ENCODE peak calls at places on chromosomes 2 and 18, in seven cellular contexts. One of them, this sample, is unnamed.

GRCh38 chr2:191056218-191056617 is 42.2 kb upstream of the STAT1 start:
- DNase-seq in A549: no peak
- DNase-seq in fibroblast of the aortic adventitia: no peak
- DNase-seq in suprapubic skin: no peak
- DNase-seq in hepatocyte: no peak
- DNase-seq in heart left ventricle: no peak
- DNase-seq in cardiac muscle cell: no peak
- DNase-seq in this sample: peak

GRCh38 chr2:119579457-119580295 is 35.4 kb downstream of the CFAP221 start:
- DNase-seq in A549: no peak
- DNase-seq in fibroblast of the aortic adventitia: no peak
- DNase-seq in suprapubic skin: no peak
- DNase-seq in hepatocyte: peak
- DNase-seq in heart left ventricle: no peak
- DNase-seq in cardiac muscle cell: no peak
- DNase-seq in this sample: no peak

GRCh38 chr2:38828460-38828859 is 47.3 kb downstream of the DHX57 start:
- DNase-seq in A549: no peak
- DNase-seq in fibroblast of the aortic adventitia: no peak
- DNase-seq in suprapubic skin: no peak
- DNase-seq in hepatocyte: no peak
- DNase-seq in heart left ventricle: no peak
- DNase-seq in cardiac muscle cell: no peak
- DNase-seq in this sample: no peak

GRCh38 chr2:156810094-156810493 is 373.9 kb downstream of the GPD2 start:
- DNase-seq in A549: no peak
- DNase-seq in fibroblast of the aortic adventitia: no peak
- DNase-seq in suprapubic skin: no peak
- DNase-seq in hepatocyte: no peak
- DNase-seq in heart left ventricle: no peak
- DNase-seq in cardiac muscle cell: no peak
- DNase-seq in this sample: no peak

GRCh38 chr2:162245737-162246136 is 2.5 kb upstream of the FAP start:
- DNase-seq in A549: no peak
- DNase-seq in fibroblast of the aortic adventitia: peak
- DNase-seq in suprapubic skin: no peak
- DNase-seq in hepatocyte: peak
- DNase-seq in heart left ventricle: no peak
- DNase-seq in cardiac muscle cell: peak
- DNase-seq in this sample: no peak

GRCh38 chr2:5691659-5692529 is at the start of gene SOX11:
- DNase-seq in A549: no peak
- DNase-seq in fibroblast of the aortic adventitia: no peak
- DNase-seq in suprapubic skin: no peak
- DNase-seq in hepatocyte: peak
- DNase-seq in heart left ventricle: no peak
- DNase-seq in cardiac muscle cell: peak
- DNase-seq in this sample: peak

GRCh38 chr2:48715042-48715899 is 40.3 kb downstream of the LHCGR start:
- DNase-seq in A549: peak
- DNase-seq in fibroblast of the aortic adventitia: peak
- DNase-seq in suprapubic skin: no peak
- DNase-seq in hepatocyte: peak
- DNase-seq in heart left ventricle: no peak
- DNase-seq in cardiac muscle cell: peak
- DNase-seq in this sample: no peak

GRCh38 chr2:138430181-138430580 is 71.4 kb upstream of the SPOPL start:
- DNase-seq in A549: no peak
- DNase-seq in fibroblast of the aortic adventitia: no peak
- DNase-seq in suprapubic skin: no peak
- DNase-seq in hepatocyte: no peak
- DNase-seq in heart left ventricle: no peak
- DNase-seq in cardiac muscle cell: no peak
- DNase-seq in this sample: no peak

GRCh38 chr18:28512357-28512756 is 335.4 kb upstream of the CDH2 start:
- DNase-seq in A549: no peak
- DNase-seq in fibroblast of the aortic adventitia: peak
- DNase-seq in suprapubic skin: no peak
- DNase-seq in hepatocyte: no peak
- DNase-seq in heart left ventricle: no peak
- DNase-seq in cardiac muscle cell: peak
- DNase-seq in this sample: no peak

GRCh38 chr2:86010083-86010482 is 95.6 kb downstream of the POLR1A start:
- DNase-seq in A549: no peak
- DNase-seq in fibroblast of the aortic adventitia: no peak
- DNase-seq in suprapubic skin: no peak
- DNase-seq in hepatocyte: no peak
- DNase-seq in heart left ventricle: no peak
- DNase-seq in cardiac muscle cell: no peak
- DNase-seq in this sample: no peak

GRCh38 chr18:24656571-24656971 is 196.1 kb downstream of the HRH4 start:
- DNase-seq in A549: no peak
- DNase-seq in fibroblast of the aortic adventitia: no peak
- DNase-seq in suprapubic skin: no peak
- DNase-seq in hepatocyte: no peak
- DNase-seq in heart left ventricle: no peak
- DNase-seq in cardiac muscle cell: peak
- DNase-seq in this sample: no peak

GRCh38 chr2:85539361-85540130 is 578 bp downstream of the MAT2A start:
- DNase-seq in A549: peak
- DNase-seq in fibroblast of the aortic adventitia: peak
- DNase-seq in suprapubic skin: peak
- DNase-seq in hepatocyte: peak
- DNase-seq in heart left ventricle: peak
- DNase-seq in cardiac muscle cell: peak
- DNase-seq in this sample: peak

GRCh38 chr2:230230087-230230486 is 4.6 kb downstream of the SP140 start:
- DNase-seq in A549: no peak
- DNase-seq in fibroblast of the aortic adventitia: peak
- DNase-seq in suprapubic skin: no peak
- DNase-seq in hepatocyte: no peak
- DNase-seq in heart left ventricle: no peak
- DNase-seq in cardiac muscle cell: peak
- DNase-seq in this sample: no peak

GRCh38 chr2:45610281-45611019 is 617 bp downstream of the SRBD1 start:
- DNase-seq in A549: peak
- DNase-seq in fibroblast of the aortic adventitia: peak
- DNase-seq in suprapubic skin: peak
- DNase-seq in hepatocyte: peak
- DNase-seq in heart left ventricle: peak
- DNase-seq in cardiac muscle cell: peak
- DNase-seq in this sample: peak

GRCh38 chr2:119005081-119005480 is 63.1 kb downstream of the MARCO start:
- DNase-seq in A549: no peak
- DNase-seq in fibroblast of the aortic adventitia: no peak
- DNase-seq in suprapubic skin: no peak
- DNase-seq in hepatocyte: no peak
- DNase-seq in heart left ventricle: no peak
- DNase-seq in cardiac muscle cell: no peak
- DNase-seq in this sample: no peak

GRCh38 chr18:51278045-51278649 is 80.7 kb upstream of the MEX3C start:
- DNase-seq in A549: peak
- DNase-seq in fibroblast of the aortic adventitia: peak
- DNase-seq in suprapubic skin: no peak
- DNase-seq in hepatocyte: peak
- DNase-seq in heart left ventricle: no peak
- DNase-seq in cardiac muscle cell: peak
- DNase-seq in this sample: peak

GRCh38 chr2:72271276-72271614 is 123.6 kb upstream of the CYP26B1 start:
- DNase-seq in A549: peak
- DNase-seq in fibroblast of the aortic adventitia: no peak
- DNase-seq in suprapubic skin: no peak
- DNase-seq in hepatocyte: no peak
- DNase-seq in heart left ventricle: no peak
- DNase-seq in cardiac muscle cell: no peak
- DNase-seq in this sample: no peak

GRCh38 chr2:150296795-150297546 is 190.5 kb downstream of the RND3 start:
- DNase-seq in A549: peak
- DNase-seq in fibroblast of the aortic adventitia: peak
- DNase-seq in suprapubic skin: no peak
- DNase-seq in hepatocyte: no peak
- DNase-seq in heart left ventricle: no peak
- DNase-seq in cardiac muscle cell: peak
- DNase-seq in this sample: no peak

GRCh38 chr2:166230724-166231070 is 102.9 kb upstream of the SCN1A start:
- DNase-seq in A549: no peak
- DNase-seq in fibroblast of the aortic adventitia: no peak
- DNase-seq in suprapubic skin: no peak
- DNase-seq in hepatocyte: no peak
- DNase-seq in heart left ventricle: no peak
- DNase-seq in cardiac muscle cell: no peak
- DNase-seq in this sample: no peak

GRCh38 chr2:205772983-205773382 is 90.7 kb downstream of the NRP2 start:
- DNase-seq in A549: no peak
- DNase-seq in fibroblast of the aortic adventitia: no peak
- DNase-seq in suprapubic skin: no peak
- DNase-seq in hepatocyte: no peak
- DNase-seq in heart left ventricle: no peak
- DNase-seq in cardiac muscle cell: no peak
- DNase-seq in this sample: no peak

GRCh38 chr2:150850641-150851040 is 363.2 kb upstream of the RND3 start:
- DNase-seq in A549: no peak
- DNase-seq in fibroblast of the aortic adventitia: no peak
- DNase-seq in suprapubic skin: no peak
- DNase-seq in hepatocyte: no peak
- DNase-seq in heart left ventricle: no peak
- DNase-seq in cardiac muscle cell: no peak
- DNase-seq in this sample: no peak

GRCh38 chr18:34867520-34867919 is 157.4 kb downstream of the DTNA start:
- DNase-seq in A549: peak
- DNase-seq in fibroblast of the aortic adventitia: peak
- DNase-seq in suprapubic skin: no peak
- DNase-seq in hepatocyte: peak
- DNase-seq in heart left ventricle: no peak
- DNase-seq in cardiac muscle cell: peak
- DNase-seq in this sample: peak
- TF ChIP-seq CTCF in A549: no peak
- TF ChIP-seq CTCF in fibroblast of the aortic adventitia: peak
- TF ChIP-seq CTCF in suprapubic skin: no peak
- TF ChIP-seq CTCF in hepatocyte: peak
- TF ChIP-seq CTCF in heart left ventricle: peak
- TF ChIP-seq CTCF in cardiac muscle cell: peak
- TF ChIP-seq CTCF in this sample: no peak

GRCh38 chr2:127675335-127676261 is at the start of gene LIMS2:
- DNase-seq in A549: peak
- DNase-seq in fibroblast of the aortic adventitia: peak
- DNase-seq in suprapubic skin: peak
- DNase-seq in hepatocyte: peak
- DNase-seq in heart left ventricle: peak
- DNase-seq in cardiac muscle cell: peak
- DNase-seq in this sample: no peak
- TF ChIP-seq CTCF in A549: peak
- TF ChIP-seq CTCF in fibroblast of the aortic adventitia: peak
- TF ChIP-seq CTCF in suprapubic skin: no peak
- TF ChIP-seq CTCF in hepatocyte: peak
- TF ChIP-seq CTCF in heart left ventricle: peak
- TF ChIP-seq CTCF in cardiac muscle cell: no peak
- TF ChIP-seq CTCF in this sample: no peak

GRCh38 chr2:53021828-53022227 is 745.8 kb upstream of the CHAC2 start:
- DNase-seq in A549: no peak
- DNase-seq in fibroblast of the aortic adventitia: no peak
- DNase-seq in suprapubic skin: no peak
- DNase-seq in hepatocyte: no peak
- DNase-seq in heart left ventricle: no peak
- DNase-seq in cardiac muscle cell: no peak
- DNase-seq in this sample: no peak

GRCh38 chr2:53021285-53021684 is 746.3 kb upstream of the CHAC2 start:
- DNase-seq in A549: no peak
- DNase-seq in fibroblast of the aortic adventitia: peak
- DNase-seq in suprapubic skin: no peak
- DNase-seq in hepatocyte: peak
- DNase-seq in heart left ventricle: no peak
- DNase-seq in cardiac muscle cell: peak
- DNase-seq in this sample: no peak

DNA sequence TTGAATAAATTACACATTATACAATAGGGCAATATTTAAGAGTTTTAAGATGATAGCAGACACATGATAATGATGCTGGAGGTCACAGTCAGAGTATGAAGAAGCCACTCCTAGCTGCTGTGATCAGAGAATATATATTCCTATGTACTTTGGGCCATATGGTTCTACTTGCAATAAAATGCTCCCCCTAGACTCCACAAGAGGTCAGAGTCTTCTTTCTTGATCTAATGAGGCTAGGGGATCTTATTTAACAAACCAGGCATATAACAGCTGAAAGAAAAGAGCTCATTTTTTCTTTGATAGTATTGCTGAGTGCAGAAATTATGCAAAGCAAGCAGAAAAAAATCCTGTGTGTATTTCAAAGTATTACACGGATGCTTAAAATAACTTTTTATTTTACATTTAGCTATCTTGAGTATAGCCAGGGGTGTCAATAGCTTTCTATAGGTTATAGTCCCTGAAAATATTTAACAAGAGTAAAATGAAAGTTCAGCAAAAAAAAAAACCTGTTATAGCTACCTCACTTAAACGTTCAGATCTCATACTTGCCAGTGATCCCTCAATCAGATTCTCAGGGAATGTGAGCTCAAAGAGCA is 748.7 kb upstream of the CHAC2 start:
- DNase-seq in A549: peak
- DNase-seq in fibroblast of the aortic adventitia: peak
- DNase-seq in suprapubic skin: no peak
- DNase-seq in hepatocyte: peak
- DNase-seq in heart left ventricle: no peak
- DNase-seq in cardiac muscle cell: peak
- DNase-seq in this sample: no peak
- TF ChIP-seq CTCF in A549: peak
- TF ChIP-seq CTCF in fibroblast of the aortic adventitia: no peak
- TF ChIP-seq CTCF in suprapubic skin: no peak
- TF ChIP-seq CTCF in hepatocyte: peak
- TF ChIP-seq CTCF in heart left ventricle: no peak
- TF ChIP-seq CTCF in cardiac muscle cell: peak
- TF ChIP-seq CTCF in this sample: no peak

DNA sequence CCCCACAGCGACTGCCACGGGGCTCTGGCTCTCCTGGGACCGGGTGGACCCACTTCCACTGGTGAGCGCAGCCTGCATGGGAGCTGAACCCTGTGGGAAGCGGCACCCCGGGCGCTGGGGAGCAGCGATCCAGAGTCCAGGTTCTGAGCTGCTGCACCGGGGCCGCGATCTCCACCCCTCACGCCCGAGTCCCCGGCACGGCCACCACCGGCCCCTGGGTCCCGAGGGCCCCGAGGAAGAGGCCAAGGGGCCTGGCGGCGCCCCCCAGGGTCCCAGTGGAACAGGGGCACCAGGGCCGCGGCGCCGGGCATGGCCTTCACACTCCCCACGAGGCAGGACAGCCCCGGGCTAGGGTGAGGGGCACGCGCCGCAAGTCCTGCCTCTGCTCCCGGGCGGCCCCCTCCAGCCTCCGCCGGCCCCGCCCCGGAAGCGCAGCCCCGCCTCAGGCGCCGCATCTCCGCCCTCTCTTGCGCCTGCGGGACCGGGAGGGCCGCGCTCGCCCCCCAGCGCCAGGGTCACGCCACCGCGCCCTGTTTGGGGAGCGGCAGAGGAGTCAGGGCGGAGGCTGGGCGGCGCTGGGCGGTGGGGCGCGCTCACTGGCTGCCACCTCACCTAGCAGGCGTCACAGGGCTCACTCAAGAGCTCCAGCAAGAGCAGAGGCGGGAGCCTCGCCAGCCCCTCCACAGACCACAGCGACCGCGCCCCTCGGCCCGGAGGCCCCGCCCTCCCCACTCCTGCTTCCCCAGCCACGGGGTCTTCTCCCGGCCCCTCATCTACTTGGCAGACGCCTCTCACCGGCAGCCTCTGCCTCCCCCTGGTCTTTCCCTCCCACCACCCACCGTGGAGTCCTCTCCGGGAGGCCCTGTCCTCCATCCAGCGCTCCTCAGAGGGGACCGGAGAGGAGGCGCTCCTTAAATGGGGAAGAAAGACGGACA is 26.8 kb downstream of the THAP4 start:
- DNase-seq in A549: no peak
- DNase-seq in fibroblast of the aortic adventitia: peak
- DNase-seq in suprapubic skin: peak
- DNase-seq in hepatocyte: peak
- DNase-seq in heart left ventricle: peak
- DNase-seq in cardiac muscle cell: peak
- DNase-seq in this sample: peak
- TF ChIP-seq CTCF in A549: no peak
- TF ChIP-seq CTCF in fibroblast of the aortic adventitia: peak
- TF ChIP-seq CTCF in suprapubic skin: peak
- TF ChIP-seq CTCF in hepatocyte: peak
- TF ChIP-seq CTCF in heart left ventricle: peak
- TF ChIP-seq CTCF in cardiac muscle cell: peak
- TF ChIP-seq CTCF in this sample: peak